ENCODE peak calls at places on chromosome X, in six cellular contexts. D is OCI-LY7, A is left lung, B is GM20000, F is Calu3, P is GM12865. O is an unnamed sample.

GRCh38 chrX:109294097-109294815 is 187.6 kb downstream of the GUCY2F start:
- DNase-seq in A (no peak), P (no peak), B (no peak), D (no peak), F (no peak), O (no peak)

GRCh38 chrX:151852294-151852693 is 60.4 kb upstream of the MAGEA4 start:
- DNase-seq in P (peak), F (no peak), D (no peak), A (no peak), B (no peak), O (no peak)

GRCh38 chrX:48945517-48946348 is 11.7 kb downstream of the OTUD5 start:
- DNase-seq in D (peak), F (peak), A (peak), B (peak), P (peak), O (peak)

GRCh38 chrX:109886122-109886761 is 116.7 kb upstream of the TMEM164 start:
- DNase-seq in D (peak), F (peak), P (peak), B (peak), A (no peak), O (no peak)

GRCh38 chrX:49618574-49618973 is 19.8 kb downstream of the GAGE1 start:
- DNase-seq in P (no peak), F (no peak), B (no peak), A (no peak), D (no peak), O (no peak)

GRCh38 chrX:13569479-13570244 is at the start of gene EGFL6:
- DNase-seq in P (no peak), F (no peak), A (no peak), D (no peak), B (no peak), O (peak)

GRCh38 chrX:34918091-34918736 is 24.4 kb upstream of the FAM47B start:
- DNase-seq in F (no peak), A (no peak), D (no peak), B (no peak), P (no peak), O (no peak)

GRCh38 chrX:37912286-37912685 is 64.9 kb upstream of the DYNLT3 start:
- DNase-seq in B (no peak), D (no peak), P (no peak), A (no peak), F (peak), O (no peak)

GRCh38 chrX:110284159-110284558 is 33.7 kb downstream of the AMMECR1 start:
- DNase-seq in D (no peak), F (no peak), B (no peak), A (no peak), P (no peak), O (no peak)

GRCh38 chrX:40184968-40185367 is 87.2 kb upstream of the BCOR start:
- DNase-seq in F (no peak), D (no peak), P (no peak), A (no peak), B (no peak), O (no peak)

GRCh38 chrX:136659174-136659573 is 11.2 kb downstream of the CD40LG start:
- DNase-seq in A (no peak), B (no peak), F (no peak), P (no peak), D (no peak), O (no peak)

GRCh38 chrX:54246866-54247265 is 63.8 kb upstream of the FAM120C start:
- DNase-seq in F (no peak), P (no peak), D (no peak), B (no peak), A (no peak), O (no peak)

GRCh38 chrX:153966283-153966688 is 5.3 kb downstream of the HCFC1 start:
- DNase-seq in D (no peak), F (no peak), B (no peak), P (no peak), A (no peak), O (peak)

GRCh38 chrX:259692-260355 is 21.4 kb upstream of the PLCXD1 start:
- DNase-seq in F (peak), A (no peak), P (no peak), D (no peak), B (peak), O (peak)

GRCh38 chrX:129771266-129771995 is 8.3 kb upstream of the SASH3 start:
- DNase-seq in B (no peak), A (no peak), D (peak), F (no peak), P (peak), O (peak)

GRCh38 chrX:2928583-2929434 is at the start of gene ARSD:
- DNase-seq in B (peak), D (no peak), A (peak), F (peak), P (peak), O (peak)

GRCh38 chrX:110045421-110045820 is 42.5 kb downstream of the TMEM164 start:
- DNase-seq in F (no peak), A (no peak), D (no peak), P (no peak), B (no peak), O (no peak)

GRCh38 chrX:67607436-67607835 is 63.6 kb downstream of the AR start:
- DNase-seq in B (no peak), P (no peak), D (no peak), F (no peak), A (no peak), O (no peak)

GRCh38 chrX:74291577-74291963 is 12.4 kb upstream of the ZCCHC13 start:
- DNase-seq in A (no peak), D (no peak), F (no peak), B (no peak), P (peak), O (no peak)

GRCh38 chrX:33434256-33435092 is 223.1 kb upstream of the DMD start:
- DNase-seq in F (peak), A (no peak), B (peak), D (peak), P (peak), O (peak)

GRCh38 chrX:39309018-39309620 is 507.9 kb downstream of the MID1IP1 start:
- DNase-seq in F (no peak), P (peak), B (peak), A (no peak), D (no peak), O (no peak)

GRCh38 chrX:4932790-4933189 is 1219.3 kb upstream of the PRKX start:
- DNase-seq in P (no peak), A (no peak), B (no peak), F (no peak), D (no peak), O (no peak)

GRCh38 chrX:2589186-2590020 is 88.6 kb upstream of the DHRSX start:
- DNase-seq in A (no peak), P (no peak), D (no peak), F (no peak), B (no peak), O (no peak)

GRCh38 chrX:70960728-70961127 is 29.8 kb upstream of the SLC7A3 start:
- DNase-seq in B (no peak), A (no peak), P (peak), F (no peak), D (no peak), O (no peak)

GRCh38 chrX:41922694-41923171 is 621 bp downstream of the CASK start:
- DNase-seq in A (peak), B (no peak), P (peak), D (peak), F (peak), O (peak)

GRCh38 chrX:69140837-69141236 is 24.4 kb downstream of the PJA1 start:
- DNase-seq in A (no peak), D (no peak), F (no peak), B (no peak), P (no peak), O (no peak)

GRCh38 chrX:134551365-134552095 is 91.6 kb downstream of the HPRT1 start:
- DNase-seq in A (no peak), D (no peak), P (no peak), B (no peak), F (no peak), O (no peak)

GRCh38 chrX:147174596-147174995 is 360.1 kb upstream of the CXorf51A start:
- DNase-seq in B (no peak), A (no peak), P (no peak), F (peak), D (no peak), O (no peak)

GRCh38 chrX:120000490-120001246 is 57.1 kb upstream of the NKAP start:
- DNase-seq in F (no peak), A (no peak), B (no peak), P (no peak), D (no peak), O (no peak)

GRCh38 chrX:15854080-15854655 is 445 bp downstream of the AP1S2 start:
- DNase-seq in B (peak), F (peak), A (peak), D (peak), P (peak), O (peak)

GRCh38 chrX:18929775-18930174 is 54.1 kb downstream of the PHKA2 start:
- DNase-seq in B (no peak), P (peak), F (no peak), D (no peak), A (no peak), O (no peak)

GRCh38 chrX:18935893-18936292 is 48.0 kb downstream of the PHKA2 start:
- DNase-seq in A (no peak), F (peak), B (no peak), P (no peak), D (no peak), O (peak)

GRCh38 chrX:18934708-18935107 is 49.2 kb downstream of the PHKA2 start:
- DNase-seq in F (no peak), D (no peak), A (no peak), B (no peak), P (no peak), O (no peak)

GRCh38 chrX:18933611-18934010 is 50.3 kb downstream of the PHKA2 start:
- DNase-seq in A (no peak), D (no peak), F (no peak), B (no peak), P (no peak), O (no peak)

DNA sequence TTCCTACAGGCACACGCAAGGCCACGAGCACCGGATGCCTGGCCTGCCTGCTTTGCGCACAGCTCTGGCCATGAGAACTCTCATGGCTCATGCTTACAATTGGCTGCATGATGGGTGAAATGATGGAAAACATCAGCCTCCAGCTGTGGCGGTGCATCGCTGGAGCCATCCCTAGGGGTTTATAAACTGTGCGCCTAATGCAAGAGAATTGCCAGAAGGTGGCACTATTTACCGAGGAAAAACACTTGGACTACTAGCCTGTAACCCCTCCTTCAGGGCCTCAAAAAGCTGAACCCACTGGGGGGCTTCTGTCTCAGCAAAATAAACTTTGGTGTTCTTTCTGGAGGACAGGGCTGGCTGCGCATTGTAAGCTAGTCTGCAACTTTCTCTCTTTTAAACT is 51.9 kb downstream of the PHKA2 start:
- DNase-seq in F (peak), B (no peak), A (no peak), D (peak), P (peak), O (no peak)
- TF ChIP-seq CTCF in F (no peak), B (peak), A (no peak), D (peak), P (peak), O (no peak)

GRCh38 chrX:79266702-79267101 is 100.4 kb downstream of the ITM2A start:
- DNase-seq in B (no peak), P (no peak), D (no peak), A (no peak), F (no peak), O (no peak)

GRCh38 chrX:79268788-79269187 is 98.3 kb downstream of the ITM2A start:
- DNase-seq in A (no peak), P (no peak), F (no peak), B (no peak), D (no peak), O (no peak)

GRCh38 chrX:79270401-79270800 is 96.7 kb downstream of the ITM2A start:
- DNase-seq in A (no peak), B (peak), D (peak), P (peak), F (peak), O (no peak)
- TF ChIP-seq CTCF in A (no peak), B (peak), D (peak), P (peak), F (no peak), O (no peak)

GRCh38 chrX:102658551-102658950 is 7.3 kb downstream of the GPRASP1 start:
- DNase-seq in A (no peak), F (no peak), P (no peak), B (no peak), D (no peak), O (no peak)
- TF ChIP-seq CTCF in A (no peak), F (no peak), P (no peak), B (no peak), D (no peak), O (no peak)

DNA sequence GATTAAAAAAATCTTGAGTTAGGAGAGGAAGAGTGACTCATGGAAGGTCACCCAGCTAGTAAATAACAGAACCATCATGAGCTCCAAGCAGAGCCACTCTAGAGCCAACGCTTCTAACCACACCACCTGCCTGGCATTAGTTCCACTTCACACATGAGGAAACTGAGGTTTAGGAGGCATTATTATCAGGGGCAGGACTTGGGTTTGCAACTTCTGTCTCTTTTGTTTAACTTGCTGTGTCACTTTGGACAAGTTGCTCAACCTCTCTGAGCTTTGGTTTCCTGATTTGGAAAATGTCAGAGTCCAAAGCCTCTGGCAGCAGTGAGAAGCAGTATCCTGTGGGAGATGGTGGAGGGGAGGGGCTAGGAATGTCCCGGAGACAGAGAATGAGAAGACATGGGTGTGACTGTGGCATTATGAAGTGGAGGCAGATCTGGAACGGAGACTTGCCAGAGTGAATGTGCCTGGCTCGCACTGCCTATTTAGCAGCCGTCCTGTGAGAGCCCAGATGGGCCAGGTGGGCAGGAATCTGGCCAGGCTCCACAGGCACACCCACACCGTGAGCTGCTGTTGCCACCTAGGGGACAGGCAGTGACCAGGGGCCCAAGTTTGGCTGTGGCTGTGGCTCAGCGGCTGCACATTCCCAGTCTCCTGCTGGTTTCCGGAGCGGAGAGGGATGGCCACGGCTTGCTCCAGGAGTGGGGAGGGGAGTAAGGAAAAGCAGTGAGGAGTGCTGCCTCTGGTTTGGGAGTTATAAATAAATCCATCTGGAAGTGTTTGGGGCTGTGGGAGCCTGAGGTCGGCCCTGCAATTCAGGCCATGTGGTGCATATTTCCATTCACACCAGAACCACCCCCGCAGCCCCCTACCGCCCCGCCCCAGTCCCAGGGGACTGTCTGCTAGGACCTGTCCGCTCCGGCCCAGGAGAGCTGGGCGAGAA is 93.4 kb downstream of the NHSL2 start:
- DNase-seq in A (no peak), D (no peak), F (peak), P (no peak), B (no peak), O (no peak)
- TF ChIP-seq CTCF in A (no peak), D (no peak), F (no peak), P (no peak), B (no peak), O (peak)

GRCh38 chrX:155216940-155217450 is 735 bp downstream of the VBP1 start:
- DNase-seq in A (no peak), B (peak), P (peak), D (peak), F (no peak), O (no peak)
- TF ChIP-seq CTCF in A (no peak), B (no peak), P (no peak), D (no peak), F (no peak), O (no peak)

GRCh38 chrX:114582698-114583395 is 1.0 kb upstream of the HTR2C start:
- DNase-seq in P (no peak), D (no peak), A (no peak), B (no peak), F (no peak), O (no peak)

GRCh38 chrX:114581528-114582263 is 2.2 kb upstream of the HTR2C start:
- DNase-seq in P (no peak), A (no peak), F (no peak), D (no peak), B (no peak), O (no peak)

GRCh38 chrX:114582264-114582632 is 1.6 kb upstream of the HTR2C start:
- DNase-seq in D (no peak), F (no peak), A (no peak), P (no peak), B (no peak), O (no peak)

GRCh38 chrX:114583646-114584433 is at the start of gene HTR2C:
- DNase-seq in F (no peak), B (no peak), D (no peak), A (no peak), P (no peak), O (no peak)

DNA sequence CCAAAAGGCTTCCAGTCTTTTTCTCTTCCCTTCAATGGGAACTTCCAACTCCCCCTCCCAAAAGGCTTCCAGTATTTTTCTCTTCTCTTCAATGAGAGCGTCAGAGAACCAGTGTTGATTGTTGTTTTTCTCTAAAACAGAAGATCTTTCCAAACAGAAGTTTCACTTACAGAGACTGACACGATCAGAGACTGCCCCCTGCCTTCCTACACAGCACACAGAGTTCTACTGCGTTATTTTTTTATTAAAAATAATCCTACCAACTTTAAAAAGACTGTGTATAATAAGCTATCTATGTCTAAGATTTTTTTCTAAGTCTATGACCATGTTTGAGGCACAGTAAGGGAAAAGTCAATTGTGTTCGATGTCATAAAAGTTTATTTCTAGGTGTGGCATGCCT is 3.5 kb upstream of the HTR2C start:
- DNase-seq in P (no peak), A (no peak), F (no peak), B (no peak), D (no peak), O (no peak)
- TF ChIP-seq CTCF in P (no peak), A (no peak), F (no peak), B (no peak), D (no peak), O (no peak)

GRCh38 chrX:45767021-45767491 is 566.4 kb upstream of the DIPK2B start:
- DNase-seq in A (no peak), D (no peak), F (no peak), B (no peak), P (no peak), O (no peak)
- TF ChIP-seq CTCF in A (no peak), D (no peak), F (no peak), B (no peak), P (no peak), O (no peak)

DNA sequence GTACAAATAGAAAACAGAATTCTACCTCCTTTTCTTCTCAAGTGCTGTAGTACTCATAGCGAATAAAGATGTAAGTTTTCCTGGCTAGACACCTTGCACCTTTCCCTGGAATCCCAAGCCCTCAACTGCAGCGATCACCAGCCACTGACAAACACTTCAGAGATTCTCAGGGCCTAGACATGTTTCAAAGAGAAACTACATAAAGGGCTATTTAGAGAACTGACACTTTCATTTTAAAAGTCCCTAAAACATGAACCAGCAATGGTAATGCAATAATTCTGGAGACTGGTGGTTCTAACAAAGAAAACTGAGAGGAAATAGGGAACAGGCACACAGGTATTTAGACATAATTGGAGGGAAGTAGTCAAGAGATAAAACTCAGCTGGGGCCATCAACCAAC is 35.7 kb downstream of the FANCB start:
- DNase-seq in F (no peak), P (peak), A (no peak), B (no peak), D (no peak), O (no peak)
- TF ChIP-seq CTCF in F (no peak), P (no peak), A (no peak), B (no peak), D (no peak), O (no peak)

O was measured in right lobe of liver.